ENCODE peak calls at places on chromosomes 3 and 15, in four cellular contexts. One of them, this sample, is unnamed.

GRCh38 chr3:190514163-190515153 is 573 bp downstream of the IL1RAP start:
- DNase-seq in GM23248: peak
- DNase-seq in retinal pigment epithelial cell: no peak
- DNase-seq in nephron progenitor cell: peak
- DNase-seq in this sample: peak

GRCh38 chr3:37862219-37862711 is 585 bp downstream of the CTDSPL start:
- DNase-seq in retinal pigment epithelial cell: no peak
- DNase-seq in GM23248: peak
- DNase-seq in nephron progenitor cell: peak
- DNase-seq in this sample: peak

GRCh38 chr3:178707632-178708031 is 171.4 kb downstream of the KCNMB2 start:
- DNase-seq in nephron progenitor cell: no peak
- DNase-seq in retinal pigment epithelial cell: no peak
- DNase-seq in GM23248: no peak
- DNase-seq in this sample: peak

GRCh38 chr3:22585504-22585903 is 617.6 kb upstream of the UBE2E2 start:
- DNase-seq in nephron progenitor cell: no peak
- DNase-seq in retinal pigment epithelial cell: no peak
- DNase-seq in GM23248: peak
- DNase-seq in this sample: peak

GRCh38 chr3:25587526-25587925 is 77.2 kb downstream of the TOP2B start:
- DNase-seq in GM23248: no peak
- DNase-seq in nephron progenitor cell: no peak
- DNase-seq in retinal pigment epithelial cell: no peak
- DNase-seq in this sample: no peak

GRCh38 chr3:45907769-45908705 is 21.7 kb downstream of the CCR9 start:
- DNase-seq in nephron progenitor cell: no peak
- DNase-seq in retinal pigment epithelial cell: no peak
- DNase-seq in GM23248: peak
- DNase-seq in this sample: no peak

GRCh38 chr3:139117136-139117675 is 72.5 kb upstream of the PRR23C start:
- DNase-seq in nephron progenitor cell: no peak
- DNase-seq in GM23248: peak
- DNase-seq in retinal pigment epithelial cell: no peak
- DNase-seq in this sample: peak

GRCh38 chr15:70281811-70282307 is 184.1 kb upstream of the TLE3 start:
- DNase-seq in retinal pigment epithelial cell: no peak
- DNase-seq in nephron progenitor cell: no peak
- DNase-seq in GM23248: peak
- DNase-seq in this sample: peak

GRCh38 chr15:99307735-99308134 is 56.5 kb downstream of the LRRC28 start:
- DNase-seq in GM23248: no peak
- DNase-seq in nephron progenitor cell: no peak
- DNase-seq in retinal pigment epithelial cell: no peak
- DNase-seq in this sample: peak

GRCh38 chr3:74593152-74593551 is 21.3 kb downstream of the CNTN3 start:
- DNase-seq in nephron progenitor cell: no peak
- DNase-seq in retinal pigment epithelial cell: no peak
- DNase-seq in GM23248: no peak
- DNase-seq in this sample: no peak

GRCh38 chr3:53796161-53796560 is 50.1 kb downstream of the CHDH start:
- DNase-seq in nephron progenitor cell: no peak
- DNase-seq in retinal pigment epithelial cell: no peak
- DNase-seq in GM23248: no peak
- DNase-seq in this sample: no peak

GRCh38 chr3:58333206-58334012 is 717 bp downstream of the PXK start:
- DNase-seq in GM23248: peak
- DNase-seq in nephron progenitor cell: peak
- DNase-seq in retinal pigment epithelial cell: no peak
- DNase-seq in this sample: peak

GRCh38 chr3:133925960-133926735 is 30.5 kb upstream of the RAB6B start:
- DNase-seq in nephron progenitor cell: no peak
- DNase-seq in retinal pigment epithelial cell: no peak
- DNase-seq in GM23248: no peak
- DNase-seq in this sample: no peak

GRCh38 chr3:50298836-50299637 is at the start of the genes HYAL3 and NAA80:
- DNase-seq in nephron progenitor cell: peak
- DNase-seq in retinal pigment epithelial cell: peak
- DNase-seq in GM23248: peak
- DNase-seq in this sample: peak

GRCh38 chr3:116863842-116864626 is 154.5 kb downstream of the TUSC7 start:
- DNase-seq in retinal pigment epithelial cell: peak
- DNase-seq in nephron progenitor cell: peak
- DNase-seq in GM23248: peak
- DNase-seq in this sample: peak

GRCh38 chr15:31974855-31975421 is 55.4 kb upstream of the CHRNA7 start:
- DNase-seq in GM23248: peak
- DNase-seq in nephron progenitor cell: peak
- DNase-seq in retinal pigment epithelial cell: no peak
- DNase-seq in this sample: peak

GRCh38 chr3:146277953-146278631 is 27.2 kb upstream of the PLSCR4 start:
- DNase-seq in GM23248: peak
- DNase-seq in retinal pigment epithelial cell: peak
- DNase-seq in nephron progenitor cell: no peak
- DNase-seq in this sample: peak

GRCh38 chr3:177144922-177145321 is 52.4 kb downstream of the TBL1XR1 start:
- DNase-seq in nephron progenitor cell: no peak
- DNase-seq in GM23248: no peak
- DNase-seq in retinal pigment epithelial cell: no peak
- DNase-seq in this sample: no peak

GRCh38 chr3:149534671-149535394 is 60.3 kb downstream of the TM4SF4 start:
- DNase-seq in GM23248: peak
- DNase-seq in retinal pigment epithelial cell: no peak
- DNase-seq in nephron progenitor cell: peak
- DNase-seq in this sample: peak

GRCh38 chr3:41430886-41431285 is 231.6 kb downstream of the CTNNB1 start:
- DNase-seq in GM23248: no peak
- DNase-seq in nephron progenitor cell: no peak
- DNase-seq in retinal pigment epithelial cell: no peak
- DNase-seq in this sample: no peak

GRCh38 chr3:24237971-24238767 is 256.5 kb downstream of the THRB start:
- DNase-seq in nephron progenitor cell: peak
- DNase-seq in retinal pigment epithelial cell: peak
- DNase-seq in GM23248: peak
- DNase-seq in this sample: peak

GRCh38 chr3:98596902-98597500 is 3.6 kb upstream of the CPOX start:
- DNase-seq in retinal pigment epithelial cell: no peak
- DNase-seq in nephron progenitor cell: no peak
- DNase-seq in GM23248: peak
- DNase-seq in this sample: peak

GRCh38 chr15:52251144-52251860 is 44.3 kb downstream of the MYO5C start:
- DNase-seq in nephron progenitor cell: no peak
- DNase-seq in retinal pigment epithelial cell: no peak
- DNase-seq in GM23248: no peak
- DNase-seq in this sample: no peak

GRCh38 chr3:38031022-38031994 is 1.9 kb upstream of the PLCD1 start:
- DNase-seq in nephron progenitor cell: no peak
- DNase-seq in GM23248: peak
- DNase-seq in retinal pigment epithelial cell: peak
- DNase-seq in this sample: peak

GRCh38 chr15:74642328-74642723 is 26.7 kb downstream of the CLK3 start:
- DNase-seq in GM23248: no peak
- DNase-seq in retinal pigment epithelial cell: no peak
- DNase-seq in nephron progenitor cell: no peak
- DNase-seq in this sample: no peak

GRCh38 chr3:65439641-65440040 is 599.1 kb downstream of the MAGI1 start:
- DNase-seq in GM23248: peak
- DNase-seq in retinal pigment epithelial cell: no peak
- DNase-seq in nephron progenitor cell: peak
- DNase-seq in this sample: peak

GRCh38 chr3:54433846-54434245 is 311.5 kb downstream of the CACNA2D3 start:
- DNase-seq in GM23248: no peak
- DNase-seq in nephron progenitor cell: peak
- DNase-seq in retinal pigment epithelial cell: no peak
- DNase-seq in this sample: peak

GRCh38 chr15:59306520-59307163 is 66.0 kb downstream of the MYO1E start:
- DNase-seq in GM23248: peak
- DNase-seq in nephron progenitor cell: no peak
- DNase-seq in retinal pigment epithelial cell: no peak
- DNase-seq in this sample: peak

GRCh38 chr15:48411971-48412591 is 80.9 kb downstream of the DUT start:
- DNase-seq in GM23248: peak
- DNase-seq in retinal pigment epithelial cell: no peak
- DNase-seq in nephron progenitor cell: no peak
- DNase-seq in this sample: peak